ENCODE peak calls at places on chromosomes 12 and 14, in seven cellular contexts. L is neuronal stem cell, C is left ventricle myocardium inferior, A is GM23248, Q is heart right ventricle, I is suprapubic skin, U is PC-9. B is an unnamed sample.

GRCh38 chr14:51095854-51096823 is 1.2 kb upstream of the TRIM9 start:
- DNase-seq in L (peak; percentile 8), C (no peak), Q (peak; percentile 5), A (peak; percentile 86), U (no peak), I (peak; percentile 82), B (no peak)

GRCh38 chr14:74459289-74459946 is 33.4 kb upstream of the SYNDIG1L start:
- DNase-seq in A (peak; percentile 93), I (no peak), Q (no peak), U (no peak), C (no peak), L (peak; percentile 24), B (peak; percentile 40)

GRCh38 chr12:50263832-50264231 is 19.5 kb downstream of the LIMA1 start:
- DNase-seq in C (no peak), A (no peak), I (no peak), U (no peak), L (no peak), Q (no peak), B (no peak)

GRCh38 chr14:53501361-53502320 is 348.5 kb upstream of the DDHD1 start:
- DNase-seq in C (no peak), A (peak; percentile 63), U (no peak), Q (no peak), L (no peak), I (no peak), B (no peak)

GRCh38 chr12:56321027-56321426 is 5.2 kb upstream of the CNPY2 start:
- DNase-seq in Q (no peak), C (no peak), U (no peak), L (no peak), A (peak; percentile 45), I (no peak), B (no peak)

GRCh38 chr12:27635349-27635972 is 60.8 kb upstream of the REP15 start:
- DNase-seq in I (no peak), Q (no peak), C (no peak), U (peak; percentile 59), A (peak; percentile 79), L (no peak), B (no peak)

GRCh38 chr12:63869656-63870055 is 25.2 kb downstream of the SRGAP1 start:
- DNase-seq in L (no peak), I (no peak), U (peak; percentile 53), C (no peak), Q (no peak), A (no peak), B (no peak)

GRCh38 chr12:41365653-41366131 is 177.6 kb downstream of the PDZRN4 start:
- DNase-seq in A (no peak), U (no peak), I (no peak), L (no peak), Q (no peak), C (no peak), B (no peak)

GRCh38 chr12:117209626-117210025 is 19.4 kb upstream of the FBXO21 start:
- DNase-seq in U (no peak), A (no peak), I (no peak), L (no peak), Q (no peak), C (no peak), B (no peak)

GRCh38 chr12:50579757-50580267 is 75.0 kb downstream of the DIP2B start:
- DNase-seq in U (no peak), C (no peak), A (peak; percentile 84), I (no peak), L (no peak), Q (no peak), B (no peak)

GRCh38 chr14:72978856-72979255 is 48.0 kb downstream of the ZFYVE1 start:
- DNase-seq in L (no peak), I (no peak), A (no peak), Q (no peak), C (no peak), U (no peak), B (no peak)

GRCh38 chr12:106107566-106107965 is 31.2 kb downstream of the NUAK1 start:
- DNase-seq in A (peak; percentile 81), C (no peak), Q (no peak), I (no peak), L (no peak), U (peak; percentile 61), B (no peak)

GRCh38 chr12:131378861-131379665 is 331.8 kb upstream of the SFSWAP start:
- DNase-seq in C (no peak), I (peak; percentile 65), A (no peak), U (no peak), L (no peak), Q (no peak), B (peak; percentile 32)

GRCh38 chr12:40188558-40189320 is 36.1 kb upstream of the LRRK2 start:
- DNase-seq in A (no peak), L (no peak), I (no peak), U (no peak), C (no peak), Q (no peak), B (no peak)

GRCh38 chr12:7989827-7990491 is 42.6 kb upstream of the FOXJ2 start:
- DNase-seq in U (peak; percentile 94), L (no peak), Q (peak; percentile 20), A (no peak), I (no peak), C (peak; percentile 32), B (peak; percentile 76)

DNA sequence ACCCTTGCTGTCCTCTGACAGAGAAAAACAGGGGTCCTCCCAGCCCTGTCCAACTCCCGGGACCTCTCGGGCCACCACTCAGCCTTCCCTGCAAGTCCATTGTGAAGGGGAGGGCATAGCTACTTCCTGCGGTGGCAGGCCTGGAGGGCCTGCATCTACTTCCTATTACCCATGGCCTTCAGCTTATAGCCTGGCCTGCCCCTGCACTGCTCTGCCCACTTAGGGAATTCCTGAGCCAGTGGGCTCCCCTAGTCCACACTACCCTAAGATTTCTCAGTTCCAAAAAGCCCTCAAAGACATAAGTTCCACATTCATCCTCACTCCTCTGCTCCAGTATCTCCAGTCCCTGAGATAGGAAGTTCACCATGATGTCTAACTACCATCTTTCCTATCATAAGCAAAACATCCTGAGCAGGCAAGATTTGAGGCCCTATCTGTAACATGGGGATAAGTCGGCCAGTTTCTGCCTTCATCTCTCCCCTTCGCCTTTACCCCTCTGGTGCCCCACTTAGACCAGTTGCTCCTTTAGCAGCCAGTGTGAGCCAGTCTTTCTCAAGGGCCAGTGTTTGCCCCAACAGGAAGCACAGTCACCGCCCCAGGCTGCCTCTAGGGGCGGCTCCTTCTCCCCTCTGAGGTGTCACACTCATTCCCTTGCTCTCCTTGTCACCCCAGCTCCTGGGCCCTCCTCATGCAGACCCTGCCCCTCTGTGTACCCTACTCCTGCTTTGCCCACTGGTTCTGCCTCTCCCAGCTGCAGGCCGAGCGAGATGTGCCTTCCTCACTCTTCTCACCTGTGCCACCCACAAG is 10.9 kb downstream of the HDAC7 start:
- DNase-seq in A (peak; percentile 80), L (no peak), C (no peak), Q (no peak), U (no peak), I (no peak), B (no peak)
- H3K4me1 ChIP-seq in A (peaks cover 76% of the 10 kb centered on the region), L (peaks cover 52% of the 10 kb centered on the region), C (peaks cover 98% of the 10 kb centered on the region), Q (peaks cover 99% of the 10 kb centered on the region), U (peaks cover 21% of the 10 kb centered on the region), I (peaks cover 99% of the 10 kb centered on the region), B (peaks cover 47% of the 10 kb centered on the region)

DNA sequence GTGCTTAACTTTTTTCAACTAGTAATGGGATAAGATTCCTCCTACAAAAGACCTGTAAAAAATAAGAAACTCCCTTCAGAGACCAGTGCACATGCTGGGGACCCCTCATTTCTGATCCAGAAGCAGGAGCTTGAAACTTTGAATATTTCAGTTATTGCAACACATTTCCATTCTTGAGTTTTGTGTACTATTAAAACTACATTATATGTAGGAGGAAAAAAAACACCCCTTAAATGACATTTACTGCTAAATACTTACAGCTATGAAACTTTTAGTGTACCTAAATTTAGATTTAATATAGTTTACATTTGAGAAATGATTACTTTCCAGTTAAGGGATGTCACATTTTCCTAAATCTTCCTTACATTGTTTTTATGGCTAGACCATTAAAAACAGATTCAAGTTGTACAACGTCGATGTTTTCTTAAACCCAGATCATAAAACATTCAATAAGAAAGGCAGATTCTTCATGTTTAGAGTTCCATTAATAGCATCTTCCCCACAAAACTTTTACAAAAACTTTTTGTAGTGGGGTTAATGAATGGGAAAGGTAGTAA is 4.1 kb downstream of the LRIG3 start:
- DNase-seq in C (no peak), L (no peak), A (no peak), I (no peak), Q (no peak), U (no peak), B (no peak)
- H3K4me3 ChIP-seq in C (peak overlapping the region; percentile 84), L (no peak overlapping the region), A (peak overlapping the region; percentile 95), I (peak overlapping the region; percentile 71), Q (peak overlapping the region; percentile 84), U (no peak overlapping the region), B (peak overlapping the region; percentile 13)

GRCh38 chr12:11922361-11922760 is 148.4 kb upstream of the BCL2L14 start:
- DNase-seq in I (no peak), L (no peak), Q (no peak), C (no peak), U (no peak), A (no peak), B (no peak)

GRCh38 chr12:11923067-11923466 is 147.7 kb upstream of the BCL2L14 start:
- DNase-seq in Q (no peak), C (no peak), I (no peak), L (no peak), A (no peak), U (no peak), B (no peak)

GRCh38 chr12:11929714-11930113 is 141.0 kb upstream of the BCL2L14 start:
- DNase-seq in U (no peak), Q (no peak), A (no peak), C (no peak), L (no peak), I (no peak), B (no peak)

DNA sequence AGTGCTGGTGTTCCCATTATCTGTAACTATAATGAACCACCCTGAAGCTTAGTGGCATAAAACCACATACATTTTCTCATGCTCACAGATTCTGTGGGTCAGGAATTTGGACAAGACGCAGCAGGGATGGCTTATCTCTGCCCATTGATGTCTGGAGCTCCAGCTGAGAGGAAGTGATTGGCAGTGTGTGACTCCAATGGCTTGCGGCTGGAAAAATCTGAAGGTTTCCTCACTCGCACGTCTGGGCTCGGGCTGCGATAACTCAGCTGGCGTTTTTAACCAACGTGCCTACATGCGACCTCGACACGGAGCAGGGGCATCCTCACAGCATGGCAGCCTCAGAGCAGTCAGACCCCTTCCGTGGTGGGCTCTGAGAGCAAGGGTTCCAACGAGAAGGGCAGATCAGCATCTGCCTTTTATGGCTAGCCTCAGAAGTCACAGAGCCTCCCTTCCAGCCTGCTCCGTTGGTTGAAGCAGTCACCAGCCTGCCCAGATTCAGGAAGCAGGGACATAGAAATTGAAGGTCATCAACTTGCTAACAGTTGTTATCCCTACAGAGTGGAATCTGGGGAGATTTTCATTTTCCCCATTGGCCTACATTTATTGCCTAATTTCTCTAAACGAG is 143.3 kb upstream of the BCL2L14 start:
- DNase-seq in A (no peak), I (no peak), L (peak; percentile 27), U (no peak), Q (no peak), C (no peak), B (no peak)
- H3K27ac ChIP-seq in A (no peak overlapping the region), I (no peak overlapping the region), L (no peak overlapping the region), U (no peak overlapping the region), Q (no peak overlapping the region), C (no peak overlapping the region), B (no peak overlapping the region)

GRCh38 chr12:57833672-57834071 is 12.9 kb downstream of the CTDSP2 start:
- DNase-seq in C (no peak), U (no peak), L (no peak), A (no peak), Q (no peak), I (no peak), B (no peak)
- H3K4me1 ChIP-seq in C (peaks cover 100% of the 10 kb centered on the region), U (no peaks in the 10 kb centered on the region), L (peaks cover 61% of the 10 kb centered on the region), A (peaks cover 90% of the 10 kb centered on the region), Q (peaks cover 100% of the 10 kb centered on the region), I (peaks cover 99% of the 10 kb centered on the region), B (peaks cover 76% of the 10 kb centered on the region)

GRCh38 chr12:110282343-110282860 is 1.4 kb downstream of the ATP2A2 start:
- DNase-seq in A (no peak), Q (no peak), C (no peak), U (no peak), L (no peak), I (no peak), B (no peak)
- H3K4me3 ChIP-seq in A (peak overlapping the region; percentile 90), Q (peak overlapping the region; percentile 87), C (peak overlapping the region; percentile 96), U (peak overlapping the region; percentile 96), L (peak overlapping the region; percentile 81), I (peak overlapping the region; percentile 86), B (peak overlapping the region; percentile 93)

B was measured in kidney.